ENCODE peak calls at places on chromosomes 1 and 21, in seven cellular contexts. C is K562, S is SK-N-SH, K is HepG2, J is H1, V is GM12878, H is HCT116. G is an unnamed sample.

GRCh38 chr1:160674415-160674814 is 27.6 kb upstream of the SLAMF1 start:
- DNase-seq in V (no peak), C (no peak), K (no peak), H (no peak), S (no peak), J (no peak), G (no peak)

GRCh38 chr1:54312874-54313316 is 93.3 kb downstream of the SSBP3 start:
- DNase-seq in J (no peak), H (no peak), C (no peak), V (no peak), K (peak), S (peak), G (no peak)

GRCh38 chr1:1627842-1628655 is 3.9 kb upstream of the MMP23B start:
- DNase-seq in C (no peak), V (no peak), K (no peak), J (no peak), H (peak), S (no peak), G (no peak)

GRCh38 chr21:33076600-33077329 is 6.8 kb downstream of the OLIG1 start:
- DNase-seq in H (no peak), C (no peak), V (no peak), J (no peak), S (no peak), K (no peak), G (no peak)

GRCh38 chr1:12433323-12434053 is 184.5 kb downstream of the DHRS3 start:
- DNase-seq in S (peak), K (peak), V (no peak), C (peak), J (no peak), H (peak), G (no peak)

GRCh38 chr1:157034137-157034800 is 11.3 kb downstream of the ARHGEF11 start:
- DNase-seq in S (no peak), H (no peak), V (no peak), J (no peak), K (peak), C (no peak), G (no peak)

GRCh38 chr1:152495066-152495675 is 15.4 kb upstream of the LCE5A start:
- DNase-seq in V (no peak), K (peak), H (no peak), C (peak), S (peak), J (no peak), G (no peak)

GRCh38 chr1:171645553-171646336 is 6.7 kb downstream of the MYOC start:
- DNase-seq in H (no peak), K (no peak), S (peak), C (no peak), V (no peak), J (no peak), G (no peak)

GRCh38 chr21:40155563-40155962 is 288.3 kb downstream of the PCP4 start:
- DNase-seq in H (no peak), K (no peak), J (no peak), S (no peak), V (no peak), C (no peak), G (no peak)

GRCh38 chr21:33650230-33650629 is 7.9 kb downstream of the ITSN1 start:
- DNase-seq in K (no peak), V (no peak), J (no peak), H (no peak), C (no peak), S (no peak), G (no peak)

GRCh38 chr1:6239950-6240768 is 3.8 kb upstream of the HES3 start:
- DNase-seq in S (no peak), J (no peak), H (no peak), K (peak), V (no peak), C (no peak), G (no peak)

GRCh38 chr1:245858683-245859509 is 648.2 kb downstream of the SMYD3 start:
- DNase-seq in K (no peak), S (peak), V (no peak), H (no peak), J (no peak), C (no peak), G (no peak)
- TF ChIP-seq JUND in K (no peak), S (no peak), V (no peak), H (no peak), J (no peak), C (no peak), G (no peak)

DNA sequence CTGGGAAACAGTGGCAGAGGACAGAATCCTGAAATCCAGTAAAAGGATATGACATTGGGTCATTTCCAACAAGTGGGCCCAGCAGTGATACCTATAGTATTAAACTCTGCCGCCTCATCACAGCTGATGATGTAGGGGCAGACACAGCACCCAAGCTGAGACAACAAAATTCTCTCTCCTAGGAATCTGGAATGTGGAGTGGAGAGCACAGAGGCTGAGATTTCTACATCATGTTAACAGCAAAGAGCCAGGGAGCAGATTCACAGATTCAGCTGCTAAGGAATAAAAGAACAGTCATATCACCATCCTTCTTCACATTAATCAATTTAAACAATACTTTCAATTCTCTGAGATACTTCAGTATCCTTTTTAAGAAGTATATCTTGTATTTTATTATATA is 61.9 kb downstream of the CRP start:
- DNase-seq in S (no peak), V (no peak), J (no peak), K (no peak), C (no peak), H (no peak), G (no peak)
- TF ChIP-seq JUND in S (no peak), V (no peak), J (no peak), K (no peak), C (no peak), H (no peak), G (no peak)

DNA sequence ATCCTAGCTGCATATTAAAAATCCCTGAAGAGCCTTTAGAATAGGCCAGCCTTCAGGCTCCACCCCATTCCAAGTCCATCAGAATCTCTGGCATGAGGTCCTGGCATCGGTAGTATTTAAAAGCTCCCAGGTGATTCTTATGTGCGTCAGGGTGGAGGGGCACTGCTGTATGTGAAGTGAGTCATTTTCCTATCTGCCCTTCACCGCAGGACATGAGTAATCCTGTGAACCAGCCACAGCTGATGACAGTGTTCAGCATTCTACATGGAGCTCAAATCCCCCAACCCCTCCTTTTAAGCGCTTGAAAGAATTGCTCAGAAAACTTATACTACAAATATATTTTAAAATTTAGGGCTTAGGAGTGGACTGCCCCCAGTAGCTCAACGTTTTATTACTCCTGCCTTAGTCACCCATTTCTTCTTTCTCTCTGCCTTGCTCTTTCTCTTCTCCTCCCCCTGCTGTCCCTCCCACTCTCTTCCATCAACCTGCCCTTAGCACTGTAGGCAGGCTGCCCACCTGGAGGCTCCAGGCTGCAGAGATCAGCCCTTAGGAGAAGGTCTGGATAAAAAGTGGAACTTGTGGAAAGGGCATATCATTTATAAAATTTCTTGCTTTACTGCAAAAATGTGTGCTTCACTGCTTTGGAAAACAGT is 73.8 kb upstream of the ZNF281 start:
- DNase-seq in S (peak), C (peak), K (peak), H (peak), V (peak), J (no peak), G (peak)
- TF ChIP-seq JUND in S (peak), C (peak), K (no peak), H (peak), V (peak), J (peak), G (no peak)

DNA sequence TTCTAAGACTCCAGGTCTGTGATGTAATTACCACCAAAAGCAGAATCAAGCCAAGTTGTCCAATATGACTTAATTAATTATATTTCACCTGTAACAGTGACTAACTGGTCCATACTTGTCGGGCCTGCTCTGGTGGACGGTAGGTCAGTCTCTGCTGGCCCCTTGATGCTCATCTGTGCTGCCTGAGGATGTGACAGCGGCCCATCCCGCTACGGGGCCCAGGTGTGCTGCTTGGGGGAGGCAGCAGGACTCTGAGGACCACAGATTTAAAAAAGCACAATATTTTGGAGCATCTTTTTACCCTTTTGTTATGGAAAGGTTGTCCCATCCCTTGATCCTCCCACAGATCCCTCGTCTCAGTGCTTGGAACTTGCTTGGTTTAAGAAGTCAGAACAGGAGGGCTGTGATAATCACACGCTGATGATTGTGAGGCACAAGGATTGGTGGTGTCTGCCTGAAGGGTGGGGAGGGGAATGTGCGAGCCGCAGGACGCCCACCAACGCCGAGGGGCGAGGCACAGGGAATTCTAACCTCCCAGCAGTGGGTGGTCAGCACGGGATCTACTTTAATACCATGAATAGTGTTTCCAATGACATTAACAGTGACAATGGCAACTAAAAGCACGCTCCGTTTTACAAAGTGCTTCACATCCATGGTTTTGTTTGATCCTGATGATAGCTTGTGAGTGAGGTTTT is 27.8 kb upstream of the UMODL1 start:
- DNase-seq in V (no peak), H (no peak), S (no peak), J (no peak), K (no peak), C (no peak), G (no peak)
- TF ChIP-seq JUND in V (no peak), H (no peak), S (no peak), J (no peak), K (no peak), C (no peak), G (no peak)

DNA sequence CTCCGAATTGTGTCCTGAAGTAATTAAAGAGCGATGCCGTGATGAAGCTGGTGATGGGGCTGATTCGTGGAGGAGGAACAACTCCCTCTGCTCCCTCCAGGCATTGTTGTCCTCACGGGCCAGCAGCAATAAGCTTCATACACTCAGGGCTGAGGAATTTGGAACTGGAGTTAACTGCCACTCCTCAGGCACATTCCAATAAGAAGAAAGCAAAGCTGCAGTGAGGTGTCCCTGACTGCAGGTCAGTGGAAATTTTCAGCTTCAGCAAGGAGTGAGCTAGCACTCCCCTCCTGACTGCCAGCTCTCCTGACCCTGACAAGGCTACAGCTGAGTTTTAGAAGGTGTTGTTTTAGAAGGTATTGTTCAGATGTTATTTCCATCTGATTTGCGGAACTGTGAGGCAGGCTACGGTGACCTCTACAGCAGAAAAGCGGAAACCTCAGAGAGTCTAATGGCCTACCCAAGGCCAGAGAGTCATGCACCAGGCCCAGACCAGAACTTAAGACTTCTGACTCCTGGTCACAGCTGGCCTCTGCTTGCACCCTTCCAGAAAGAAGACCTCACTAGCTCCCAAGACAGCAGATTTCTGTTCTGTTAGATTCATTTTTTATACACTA is 148.8 kb downstream of the TGFBR3 start:
- DNase-seq in H (peak), J (peak), S (no peak), K (peak), C (no peak), V (no peak), G (peak)
- TF ChIP-seq JUND in H (peak), J (no peak), S (no peak), K (no peak), C (no peak), V (no peak), G (peak)

GRCh38 chr1:223394706-223395105 is 1.5 kb downstream of the CCDC185 start:
- DNase-seq in C (no peak), S (no peak), H (no peak), J (no peak), V (no peak), K (no peak), G (no peak)

GRCh38 chr1:223390618-223391017 is 2.6 kb upstream of the CCDC185 start:
- DNase-seq in H (no peak), S (no peak), V (no peak), K (no peak), C (no peak), J (no peak), G (no peak)

GRCh38 chr1:223394242-223394641 is 1.0 kb downstream of the CCDC185 start:
- DNase-seq in V (no peak), J (no peak), K (no peak), H (no peak), C (no peak), S (peak), G (no peak)

GRCh38 chr1:223393275-223394214 is at the start of gene CCDC185:
- DNase-seq in K (no peak), S (peak), C (no peak), J (no peak), H (no peak), V (no peak), G (peak)
- TF ChIP-seq JUND in K (no peak), S (no peak), C (no peak), J (no peak), H (no peak), V (no peak), G (no peak)

DNA sequence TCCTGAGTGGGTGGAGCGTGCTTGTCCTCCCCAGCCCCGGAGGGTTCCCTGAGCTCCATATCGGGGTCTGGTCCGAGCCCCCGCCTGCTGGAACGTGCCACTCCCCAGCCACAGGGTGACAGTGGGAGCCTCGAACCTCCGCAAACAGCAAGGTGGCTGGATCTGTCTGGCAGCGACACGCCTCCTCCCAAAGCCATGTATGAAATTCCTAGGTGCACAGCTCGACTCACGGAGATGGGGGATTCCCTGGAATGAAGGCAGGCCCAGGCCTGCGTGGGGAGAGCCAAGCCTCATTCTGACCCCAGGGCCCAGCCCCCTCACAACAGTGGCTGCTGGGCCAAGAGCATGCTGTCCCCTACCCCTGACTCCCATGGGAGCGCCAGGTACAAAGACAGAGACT is 32.9 kb downstream of the TP73 start:
- DNase-seq in V (no peak), J (no peak), C (no peak), K (no peak), H (no peak), S (no peak), G (no peak)
- TF ChIP-seq JUND in V (no peak), J (no peak), C (no peak), K (no peak), H (no peak), S (no peak), G (no peak)

GRCh38 chr1:77473690-77474089 is 191.9 kb downstream of the AK5 start:
- DNase-seq in H (no peak), K (no peak), S (no peak), V (no peak), C (no peak), J (no peak), G (no peak)
- TF ChIP-seq JUND in H (no peak), K (no peak), S (peak), V (no peak), C (no peak), J (no peak), G (no peak)

GRCh38 chr1:42675467-42675866 is 6.8 kb upstream of the YBX1 start:
- DNase-seq in K (no peak), S (no peak), C (no peak), H (no peak), J (no peak), V (no peak), G (no peak)

GRCh38 chr1:42670425-42670824 is 11.8 kb upstream of the YBX1 start:
- DNase-seq in S (no peak), H (no peak), V (no peak), J (no peak), K (no peak), C (no peak), G (no peak)

GRCh38 chr1:42674214-42674613 is 8.0 kb upstream of the YBX1 start:
- DNase-seq in H (no peak), V (no peak), J (no peak), C (no peak), S (no peak), K (no peak), G (no peak)

GRCh38 chr1:42676534-42677087 is 5.6 kb upstream of the YBX1 start:
- DNase-seq in V (no peak), H (no peak), S (no peak), K (no peak), C (no peak), J (no peak), G (no peak)

GRCh38 chr1:42674682-42675081 is 7.5 kb upstream of the YBX1 start:
- DNase-seq in V (no peak), J (no peak), K (no peak), H (no peak), C (no peak), S (no peak), G (no peak)
- TF ChIP-seq JUND in V (no peak), J (no peak), K (no peak), H (no peak), C (no peak), S (no peak), G (no peak)

GRCh38 chr1:20037877-20038276 is 32.1 kb upstream of the PLA2G5 start:
- DNase-seq in V (peak), C (no peak), J (no peak), S (no peak), H (no peak), K (no peak), G (no peak)
- TF ChIP-seq JUND in V (no peak), C (no peak), J (no peak), S (no peak), H (no peak), K (no peak), G (no peak)